ENCODE peak calls at places on chromosomes 6 and 20, in four cellular contexts. N is K562, K is H1, G is HepG2. H is an unnamed sample. For H3K4me1, the result is how much of the 10 kb centered on the place peaks cover.

GRCh38 chr6:149277621-149278020 is 39.9 kb upstream of the TAB2 start:
- DNase-seq in K (no peak), G (no peak), N (no peak), H (no peak)

GRCh38 chr20:34215711-34216381 is 25.4 kb upstream of the ASIP start:
- DNase-seq in N (peak), G (peak), K (peak), H (peak)

GRCh38 chr20:32124916-32125454 is 15.5 kb downstream of the TM9SF4 start:
- DNase-seq in G (no peak), N (no peak), K (no peak), H (no peak)

GRCh38 chr20:49979030-49979832 is 3.5 kb upstream of the SNAI1 start:
- DNase-seq in G (peak), K (peak), N (peak), H (no peak)

GRCh38 chr6:2158596-2159271 is 86.7 kb downstream of the GMDS start:
- DNase-seq in N (peak), K (peak), G (no peak), H (peak)

GRCh38 chr20:58625585-58625984 is 25.5 kb upstream of the STX16 start:
- DNase-seq in N (no peak), G (no peak), K (no peak), H (peak)

GRCh38 chr6:169529931-169530761 is 171.7 kb downstream of the WDR27 start:
- DNase-seq in N (no peak), G (no peak), K (no peak), H (peak)

GRCh38 chr6:155188707-155189496 is 74.9 kb upstream of the CLDN20 start:
- DNase-seq in K (no peak), G (peak), N (no peak), H (peak)

GRCh38 chr6:138278326-138278725 is 60.0 kb upstream of the PBOV1 start:
- DNase-seq in G (peak), K (peak), N (no peak), H (peak)

GRCh38 chr20:34004227-34004626 is 10.5 kb downstream of the RALY start:
- DNase-seq in G (no peak), N (no peak), K (no peak), H (no peak)

GRCh38 chr6:142566628-142567396 is 265.0 kb downstream of the ADGRG6 start:
- DNase-seq in N (peak), G (peak), K (peak), H (peak)

GRCh38 chr6:39102024-39102820 is 12.8 kb downstream of the SAYSD1 start:
- DNase-seq in K (peak), G (peak), N (peak), H (peak)

GRCh38 chr6:79536615-79536968 is 638 bp downstream of the LCA5 start:
- DNase-seq in N (no peak), K (no peak), G (no peak), H (peak)

GRCh38 chr20:36462440-36463211 is 78.7 kb upstream of the MYL9 start:
- DNase-seq in N (no peak), K (peak), G (no peak), H (peak)

GRCh38 chr6:107653183-107653580 is 163.3 kb downstream of the SOBP start:
- DNase-seq in K (no peak), G (no peak), N (peak), H (no peak)

GRCh38 chr6:57248311-57248895 is 26.3 kb upstream of the RAB23 start:
- DNase-seq in G (peak), K (no peak), N (no peak), H (no peak)

GRCh38 chr20:56403465-56403864 is 8.6 kb upstream of the CASS4 start:
- DNase-seq in G (no peak), K (no peak), N (no peak), H (no peak)

GRCh38 chr20:16615199-16615598 is 42.0 kb upstream of the KIF16B start:
- DNase-seq in K (no peak), G (no peak), N (no peak), H (peak)

GRCh38 chr20:51318058-51318960 is 224.2 kb downstream of the NFATC2 start:
- DNase-seq in K (peak), N (peak), G (peak), H (no peak)

GRCh38 chr6:126440923-126441322 is 101.0 kb downstream of the CENPW start:
- DNase-seq in N (no peak), G (no peak), K (no peak), H (no peak)

GRCh38 chr6:20028143-20028542 is 184.1 kb downstream of the MBOAT1 start:
- DNase-seq in K (no peak), N (no peak), G (no peak), H (no peak)

GRCh38 chr20:13333793-13334192 is 112.7 kb downstream of the ISM1 start:
- DNase-seq in G (no peak), K (no peak), N (no peak), H (peak)

GRCh38 chr20:3406481-3407425 is 716 bp downstream of the DNAAF9 start:
- DNase-seq in K (peak), G (peak), N (peak), H (peak)

GRCh38 chr6:75481936-75482593 is 11.5 kb downstream of the FILIP1 start:
- DNase-seq in G (no peak), K (no peak), N (no peak), H (peak)

GRCh38 chr6:90428514-90428913 is 131.9 kb upstream of the BACH2 start:
- DNase-seq in G (no peak), K (no peak), N (no peak), H (no peak)

GRCh38 chr6:153231048-153231635 is 100.1 kb upstream of the RGS17 start:
- DNase-seq in N (no peak), K (peak), G (peak), H (peak)

GRCh38 chr6:111483736-111484654 is 977 bp upstream of the REV3L start:
- DNase-seq in G (peak), K (peak), N (peak), H (peak)

GRCh38 chr6:6386010-6386409 is 65.5 kb upstream of the F13A1 start:
- DNase-seq in N (no peak), G (no peak), K (no peak), H (no peak)

GRCh38 chr6:15230827-15231226 is 15.0 kb upstream of the JARID2 start:
- DNase-seq in G (no peak), N (no peak), K (no peak), H (no peak)
- H3K4me1 ChIP-seq in G (under half), N (under half), K (under half), H (under half)

GRCh38 chr6:158070513-158070912 is 88.8 kb downstream of the SYNJ2 start:
- DNase-seq in G (no peak), K (no peak), N (no peak), H (no peak)

GRCh38 chr6:158071121-158072082 is 89.7 kb downstream of the SYNJ2 start:
- DNase-seq in G (no peak), K (no peak), N (peak), H (no peak)

GRCh38 chr6:158068156-158068892 is 86.7 kb downstream of the SYNJ2 start:
- DNase-seq in G (no peak), K (no peak), N (no peak), H (no peak)

GRCh38 chr6:158068893-158069799 is 87.5 kb downstream of the SYNJ2 start:
- DNase-seq in G (no peak), K (no peak), N (peak), H (peak)

GRCh38 chr6:158069800-158070195 is 88.1 kb downstream of the SYNJ2 start:
- DNase-seq in G (no peak), K (no peak), N (no peak), H (peak)
- H3K9ac ChIP-seq in G (no peak), K (no peak), N (no peak), H (no peak)

GRCh38 chr20:30511322-30512030 is 746.0 kb upstream of the DEFB115 start:
- DNase-seq in N (no peak), G (no peak), K (no peak), H (no peak)
- TF ChIP-seq MAFK in N (no peak), G (no peak), K (no peak), H (no peak)

GRCh38 chr6:33278392-33278741 is 1.4 kb downstream of the B3GALT4 start:
- DNase-seq in G (no peak), N (no peak), K (no peak), H (no peak)
- H3K4me1 ChIP-seq in G (under half), N (under half), K (under half), H (under half)

DNA sequence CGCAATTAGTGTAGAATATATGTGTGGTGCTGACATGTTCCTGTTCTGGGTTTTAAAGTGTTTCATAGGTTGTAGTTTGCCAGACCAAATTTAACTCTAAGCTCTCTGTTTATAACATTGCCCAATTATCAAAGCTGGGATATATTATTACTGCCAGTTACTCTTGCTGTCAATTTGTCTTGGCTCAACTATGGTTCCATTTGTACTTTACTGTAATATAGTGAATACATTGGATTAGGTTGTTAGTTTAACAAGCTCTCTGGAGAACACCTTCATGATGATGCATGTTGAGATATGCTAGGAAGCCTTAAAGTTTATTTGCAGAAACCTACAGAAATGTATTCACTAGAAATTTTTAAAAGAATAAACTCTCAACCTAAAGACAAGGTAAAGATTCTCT is 259.6 kb downstream of the ZFAND3 start:
- DNase-seq in K (no peak), N (no peak), G (no peak), H (no peak)
- H3K9ac ChIP-seq in K (no peak), N (no peak), G (no peak), H (no peak)

GRCh38 chr6:7691675-7692452 is 34.0 kb upstream of the BMP6 start:
- DNase-seq in G (peak), K (no peak), N (peak), H (peak)
- TF ChIP-seq MAFK in G (no peak), K (no peak), N (no peak), H (no peak)

DNA sequence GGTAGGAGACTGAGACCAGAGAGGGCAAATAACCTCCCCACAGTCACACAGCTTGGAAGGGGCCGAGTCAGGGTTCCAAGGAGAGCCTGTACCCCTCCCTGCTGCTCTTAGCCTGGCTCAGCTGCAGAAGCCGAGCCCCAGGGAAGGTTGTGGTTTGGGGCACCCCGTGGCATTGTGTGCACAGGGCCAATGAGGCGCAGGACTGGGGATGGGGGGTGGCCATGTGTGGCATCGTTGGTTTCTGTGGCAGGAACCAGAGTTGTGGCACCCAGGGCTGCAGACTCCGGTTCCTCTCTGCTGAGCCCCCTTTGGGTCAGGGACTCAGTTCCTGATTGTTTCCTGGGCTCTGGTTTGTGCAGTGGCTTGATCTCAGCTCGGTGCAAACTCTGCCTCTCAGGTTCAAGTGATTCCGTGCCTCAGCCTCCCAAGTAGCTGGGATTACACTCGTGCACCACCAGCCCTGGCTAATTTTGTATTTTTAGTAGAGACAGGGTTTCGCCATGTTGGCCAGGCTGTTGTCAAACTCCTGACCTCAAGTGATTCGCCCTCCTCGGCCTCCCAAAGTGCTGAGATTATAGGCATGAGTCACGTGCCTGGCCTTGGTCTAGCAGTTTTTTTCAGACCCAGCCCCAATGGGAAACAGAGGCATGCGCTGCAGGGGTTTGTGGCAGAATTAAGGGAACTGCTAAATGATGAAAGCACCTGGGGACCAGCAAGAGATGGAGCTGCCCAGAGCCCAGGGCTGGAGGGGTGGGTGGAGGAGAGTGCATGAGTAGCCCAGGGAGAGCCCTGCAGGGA is 221.0 kb upstream of the SULF2 start:
- DNase-seq in K (no peak), N (no peak), G (no peak), H (no peak)
- H3K4me1 ChIP-seq in K (under half), N (under half), G (under half), H (under half)

H was measured in IMR-90.